ENCODE peak calls at places on chromosomes 16 and 17, in four cellular contexts. M is K562, A is HCT116, H is HepG2. B is an unnamed sample. For H3K9me3 and H3K4me1, the result is how much of the 10 kb centered on the place peaks cover.

GRCh38 chr16:3431779-3432219 is 11.5 kb downstream of the ZNF597 start:
- DNase-seq in M (peak), H (no peak), A (no peak), B (no peak)

GRCh38 chr16:28905800-28906372 is 19.2 kb downstream of the RABEP2 start:
- DNase-seq in A (no peak), H (no peak), M (no peak), B (no peak)

GRCh38 chr17:70327279-70327678 is 157.9 kb downstream of the KCNJ2 start:
- DNase-seq in A (no peak), M (no peak), H (no peak), B (no peak)

GRCh38 chr17:7367918-7368596 is 12.8 kb upstream of the TNK1 start:
- DNase-seq in A (no peak), M (no peak), H (no peak), B (no peak)

GRCh38 chr17:66455022-66455547 is 152.7 kb downstream of the PRKCA start:
- DNase-seq in A (no peak), M (no peak), H (no peak), B (no peak)

GRCh38 chr16:1150511-1150982 is 2.4 kb upstream of the CACNA1H start:
- DNase-seq in A (peak), M (peak), H (peak), B (no peak)

GRCh38 chr17:47884905-47885735 is 10.9 kb upstream of the SP2 start:
- DNase-seq in M (no peak), A (no peak), H (no peak), B (no peak)

GRCh38 chr16:12902511-12903324 is 1.3 kb downstream of the SHISA9 start:
- DNase-seq in H (no peak), A (no peak), M (no peak), B (no peak)

GRCh38 chr17:81534157-81535006 is 6.2 kb downstream of the FSCN2 start:
- DNase-seq in H (no peak), A (no peak), M (no peak), B (no peak)

GRCh38 chr17:2303278-2304188 is at the start of the genes SMG6 and SRR:
- DNase-seq in A (peak), M (peak), H (peak), B (no peak)

GRCh38 chr16:22370038-22370541 is 4.3 kb downstream of the CDR2 start:
- DNase-seq in A (no peak), M (no peak), H (peak), B (no peak)

GRCh38 chr17:65557349-65558310 is 3.8 kb downstream of the AXIN2 start:
- DNase-seq in H (peak), M (no peak), A (peak), B (no peak)

GRCh38 chr17:49843774-49844350 is 4.0 kb downstream of the TAC4 start:
- DNase-seq in A (no peak), H (no peak), M (peak), B (no peak)

GRCh38 chr16:85310868-85311585 is 198.8 kb upstream of the CIBAR2 start:
- DNase-seq in A (no peak), H (no peak), M (no peak), B (no peak)

GRCh38 chr17:28901866-28902818 is 737 bp downstream of the DHRS13 start:
- DNase-seq in H (no peak), A (no peak), M (peak), B (no peak)

GRCh38 chr17:36850794-36851193 is 86.5 kb upstream of the LHX1 start:
- DNase-seq in A (peak), H (no peak), M (peak), B (peak)

GRCh38 chr16:19136549-19137196 is 22.9 kb downstream of the ITPRIPL2 start:
- DNase-seq in A (no peak), M (no peak), H (no peak), B (no peak)

GRCh38 chr17:63681530-63681929 is 18.4 kb downstream of the LIMD2 start:
- DNase-seq in M (no peak), H (no peak), A (no peak), B (no peak)

GRCh38 chr16:19683453-19684236 is 34.4 kb downstream of the KNOP1 start:
- DNase-seq in M (no peak), H (no peak), A (no peak), B (no peak)

GRCh38 chr16:19005561-19006445 is 22.1 kb downstream of the TMC7 start:
- DNase-seq in H (peak), M (no peak), A (peak), B (peak)

GRCh38 chr16:77424841-77425604 is 9.8 kb downstream of the ADAMTS18 start:
- DNase-seq in H (peak), M (no peak), A (no peak), B (no peak)

GRCh38 chr16:31411024-31411845 is 16.9 kb downstream of the COX6A2 start:
- DNase-seq in M (no peak), A (no peak), H (no peak), B (no peak)

GRCh38 chr16:57265850-57266530 is 18.5 kb downstream of the PLLP start:
- DNase-seq in M (peak), A (no peak), H (no peak), B (no peak)

GRCh38 chr16:12257926-12258561 is 281.5 kb downstream of the SNX29 start:
- DNase-seq in H (peak), M (peak), A (no peak), B (no peak)

GRCh38 chr17:4059656-4060055 is 83.2 kb downstream of the ZZEF1 start:
- DNase-seq in M (no peak), A (no peak), H (no peak), B (no peak)

GRCh38 chr16:84450176-84450865 is 54.1 kb downstream of the MEAK7 start:
- DNase-seq in H (no peak), M (no peak), A (no peak), B (no peak)

GRCh38 chr16:3609895-3610697 is 1.3 kb downstream of the SLX4 start:
- DNase-seq in H (peak), A (no peak), M (no peak), B (no peak)

GRCh38 chr17:81528651-81529436 is 667 bp downstream of the FSCN2 start:
- DNase-seq in H (no peak), M (no peak), A (no peak), B (no peak)

GRCh38 chr17:29929544-29930398 is at the start of gene SSH2:
- DNase-seq in H (peak), M (peak), A (peak), B (peak)

GRCh38 chr17:27081002-27081638 is 212.8 kb upstream of the WSB1 start:
- DNase-seq in H (no peak), M (no peak), A (no peak), B (no peak)

GRCh38 chr17:27082775-27083154 is 211.1 kb upstream of the WSB1 start:
- DNase-seq in A (no peak), H (no peak), M (no peak), B (no peak)

GRCh38 chr17:27085517-27085916 is 208.4 kb upstream of the WSB1 start:
- DNase-seq in H (no peak), M (no peak), A (no peak), B (no peak)

GRCh38 chr17:27082023-27082774 is 211.7 kb upstream of the WSB1 start:
- DNase-seq in A (no peak), H (no peak), M (no peak), B (no peak)

DNA sequence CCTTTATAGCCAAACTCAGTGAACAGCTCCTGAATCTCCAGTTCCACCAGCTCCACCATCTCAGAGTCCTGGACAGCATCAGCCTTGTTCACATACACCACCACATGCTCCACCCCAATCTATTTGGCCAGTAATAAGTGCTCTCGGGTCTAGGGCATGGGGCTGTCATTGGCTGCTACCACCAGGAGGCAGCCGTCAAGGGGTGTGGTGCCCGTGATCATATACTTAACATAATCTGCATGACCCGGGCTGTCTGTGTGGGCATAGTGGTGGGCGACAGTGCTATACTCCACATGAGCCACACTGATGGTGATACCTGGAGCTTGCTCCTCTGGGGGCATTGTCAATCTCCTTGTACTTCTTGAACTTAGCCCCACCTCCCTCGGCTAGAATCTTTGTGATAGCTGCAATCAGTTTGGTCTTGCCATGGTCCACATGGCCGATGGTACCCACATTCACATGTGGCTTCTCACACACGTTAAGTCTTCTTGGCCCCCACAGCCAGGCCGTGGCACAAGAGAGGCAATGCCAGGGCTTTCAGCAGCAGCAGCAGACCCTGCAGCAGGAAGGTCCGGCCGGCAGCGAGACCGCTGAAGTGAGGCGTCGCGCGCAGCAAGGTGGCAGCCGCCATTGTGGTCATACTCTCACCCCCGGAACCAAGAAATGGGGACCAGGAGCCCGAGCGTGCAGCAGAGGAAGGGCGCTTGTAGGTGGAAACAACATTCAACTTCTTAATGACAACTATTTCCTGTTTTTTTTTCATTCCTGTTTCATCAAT is 210.3 kb upstream of the WSB1 start:
- DNase-seq in M (no peak), H (no peak), A (no peak), B (no peak)
- H3K9me3 ChIP-seq in M (under half), H (under half), A (under half), B (under half)

GRCh38 chr17:20284018-20284417 is 183.3 kb downstream of the LGALS9B start:
- DNase-seq in A (no peak), H (no peak), M (no peak), B (no peak)
- TF ChIP-seq TCF7L2 in A (no peak), H (no peak), M (no peak), B (no peak)

GRCh38 chr16:49559242-49559641 is 185.6 kb downstream of the C16orf78 start:
- DNase-seq in A (no peak), M (no peak), H (no peak), B (no peak)

GRCh38 chr16:49560018-49560830 is 186.6 kb downstream of the C16orf78 start:
- DNase-seq in A (no peak), M (no peak), H (no peak), B (no peak)

GRCh38 chr16:49556252-49557069 is 182.9 kb downstream of the C16orf78 start:
- DNase-seq in A (peak), H (peak), M (peak), B (no peak)

GRCh38 chr16:49558451-49558850 is 184.8 kb downstream of the C16orf78 start:
- DNase-seq in H (no peak), A (no peak), M (no peak), B (no peak)

GRCh38 chr16:49557070-49557446 is 183.5 kb downstream of the C16orf78 start:
- DNase-seq in H (peak), M (no peak), A (no peak), B (no peak)
- H3K4me1 ChIP-seq in H (under half), M (under half), A (under half), B (under half)

DNA sequence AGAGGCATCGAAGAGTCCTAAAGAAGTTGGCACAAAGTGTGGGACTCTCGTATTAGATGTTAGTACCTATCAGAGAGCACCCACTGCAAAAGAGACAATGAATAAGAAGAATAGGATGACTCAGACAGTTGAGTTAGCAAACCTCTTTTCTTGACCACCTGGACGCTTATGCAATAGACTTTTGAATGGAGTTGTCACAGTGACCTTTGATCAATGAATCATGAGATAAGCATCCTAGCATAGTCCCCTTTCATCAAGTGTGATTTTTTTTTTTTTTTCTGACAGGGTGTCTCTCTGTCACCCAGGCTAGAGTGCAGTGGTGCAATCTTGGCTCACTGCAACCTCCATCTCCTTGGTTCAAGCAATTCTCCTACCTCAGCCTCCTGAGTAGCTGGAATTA is 1417.9 kb upstream of the GOT2 start:
- DNase-seq in A (no peak), H (peak), M (no peak), B (no peak)
- H3K9me3 ChIP-seq in A (under half), H (half or more), M (under half), B (under half)

DNA sequence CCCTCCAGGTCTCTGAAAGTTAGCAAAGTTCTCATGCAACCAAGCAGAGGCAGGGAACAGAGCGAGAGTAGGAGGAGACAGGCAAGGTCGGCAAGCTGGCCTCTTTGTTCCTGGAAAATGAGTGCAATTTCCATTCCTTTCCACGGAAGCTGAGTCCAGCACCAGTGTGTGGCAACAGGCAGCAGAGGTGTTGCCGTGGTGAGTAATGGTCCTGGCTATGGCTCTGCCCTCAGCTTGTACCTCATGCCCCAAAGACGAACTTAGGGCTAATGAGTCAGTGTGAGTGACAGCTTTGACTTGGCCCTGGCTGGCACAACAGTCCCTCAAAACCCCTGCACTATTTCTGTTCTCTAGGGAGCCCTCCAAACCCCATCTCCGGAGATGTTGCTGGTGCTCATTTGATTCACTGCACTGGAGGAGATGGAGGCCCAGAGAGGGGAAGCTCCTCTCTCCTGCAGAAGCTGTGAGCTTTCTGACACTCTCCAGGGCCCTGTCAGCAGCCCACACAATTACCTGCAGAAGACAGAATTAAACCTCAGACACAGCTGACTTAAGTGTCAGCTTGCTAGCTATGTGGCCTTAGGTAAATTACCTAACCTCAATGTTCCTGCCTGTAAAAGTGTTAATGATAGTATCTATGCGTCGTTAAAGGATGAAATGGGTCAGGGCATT is 129.9 kb downstream of the TMEM132E start:
- DNase-seq in A (no peak), H (no peak), M (no peak), B (no peak)
- TF ChIP-seq TCF7L2 in A (no peak), H (no peak), M (no peak), B (no peak)

GRCh38 chr17:32495347-32496253 is 8.8 kb downstream of the CDK5R1 start:
- DNase-seq in A (no peak), M (no peak), H (no peak), B (no peak)

GRCh38 chr17:32496348-32497078 is 9.7 kb downstream of the CDK5R1 start:
- DNase-seq in M (no peak), H (no peak), A (no peak), B (no peak)

GRCh38 chr17:32492648-32493289 is 6.0 kb downstream of the CDK5R1 start:
- DNase-seq in M (no peak), H (no peak), A (no peak), B (no peak)

GRCh38 chr17:32493581-32494513 is 7.1 kb downstream of the CDK5R1 start:
- DNase-seq in H (no peak), M (no peak), A (no peak), B (no peak)

DNA sequence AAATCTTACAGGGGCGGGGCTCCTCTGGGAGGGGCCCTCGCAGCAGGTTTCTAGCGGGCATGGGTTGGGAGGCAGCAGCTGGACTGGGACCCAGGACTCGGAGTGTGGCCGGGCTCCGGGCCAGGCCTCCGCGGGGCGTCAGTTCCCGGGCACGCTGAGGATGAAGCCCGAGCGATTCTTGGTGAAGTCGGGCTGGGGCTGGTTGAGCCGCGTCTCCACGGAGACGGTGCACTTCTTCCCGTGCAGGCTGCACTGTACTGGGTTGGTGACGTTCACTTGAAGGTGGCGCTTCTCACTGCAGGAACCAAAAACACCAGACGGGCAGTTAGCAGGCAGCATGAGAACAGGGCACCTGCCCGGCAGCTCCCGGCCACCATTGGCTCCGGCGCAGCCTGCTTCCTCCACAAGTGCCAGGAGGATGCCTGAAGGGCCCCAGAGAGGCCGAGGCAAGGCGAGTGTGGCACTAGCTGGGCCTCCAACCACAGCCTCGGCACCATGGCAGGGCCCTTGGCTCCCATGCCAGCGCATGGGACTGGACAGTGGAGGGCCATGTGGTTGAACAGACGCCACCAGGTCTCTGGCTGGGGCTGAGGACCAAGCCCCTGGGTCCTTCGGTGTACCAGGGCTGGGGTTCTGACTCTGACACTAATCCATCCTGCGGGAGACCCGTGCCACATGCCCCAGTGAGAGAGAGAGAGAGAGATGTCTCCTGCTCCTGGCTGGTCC is 8.0 kb downstream of the CDK5R1 start:
- DNase-seq in M (no peak), H (no peak), A (no peak), B (no peak)
- H3K4me1 ChIP-seq in M (under half), H (under half), A (under half), B (under half)

GRCh38 chr17:8925808-8926207 is 39.7 kb downstream of the PIK3R5 start:
- DNase-seq in A (no peak), M (no peak), H (no peak), B (no peak)
- H3K9me3 ChIP-seq in A (under half), M (under half), H (under half), B (under half)

GRCh38 chr17:5812590-5812989 is 228.3 kb upstream of the NLRP1 start:
- DNase-seq in A (no peak), M (no peak), H (no peak), B (no peak)

GRCh38 chr17:5809056-5809455 is 224.7 kb upstream of the NLRP1 start:
- DNase-seq in M (no peak), H (no peak), A (no peak), B (no peak)

GRCh38 chr17:5804226-5804625 is 219.9 kb upstream of the NLRP1 start:
- DNase-seq in H (no peak), M (no peak), A (no peak), B (no peak)

GRCh38 chr17:5813357-5813756 is 229.0 kb upstream of the NLRP1 start:
- DNase-seq in H (no peak), A (no peak), M (no peak), B (no peak)

DNA sequence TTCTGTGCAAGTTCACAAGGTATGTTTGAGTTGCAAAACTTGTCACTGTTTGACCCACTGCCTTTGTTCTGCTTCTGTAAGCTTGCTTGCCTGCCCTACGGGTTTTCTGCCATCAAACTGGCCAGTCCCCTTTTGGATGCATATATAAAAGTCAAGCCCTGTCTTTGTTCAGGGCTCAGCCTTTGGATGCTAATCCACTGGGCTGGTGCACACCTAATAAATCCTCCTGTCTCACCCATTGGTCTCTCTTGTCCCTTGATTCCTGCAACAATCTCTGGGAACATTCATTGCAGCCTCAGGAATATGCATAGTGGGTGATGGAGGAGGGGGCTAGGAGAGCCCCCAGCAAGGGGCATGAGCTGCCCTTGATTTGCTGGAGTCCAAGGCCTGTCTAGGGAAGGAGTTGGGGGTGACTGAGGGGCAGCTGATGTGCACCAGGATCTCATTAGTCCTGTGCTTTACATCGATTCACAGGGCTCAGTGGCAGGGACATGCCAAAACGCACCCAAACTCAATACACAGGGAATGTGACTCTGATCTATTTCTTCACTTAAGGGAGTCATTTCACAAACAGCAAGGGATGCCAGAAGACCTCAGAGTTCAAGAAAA is 225.4 kb upstream of the NLRP1 start:
- DNase-seq in M (no peak), H (no peak), A (no peak), B (no peak)
- TF ChIP-seq TCF7L2 in M (no peak), H (no peak), A (no peak), B (no peak)